ENCODE peak calls at places on chromosome 9, in ten cellular contexts. T is fibroblast of gingiva; P is activated naive CD4-positive, alpha-beta T cell treated with anti-CD3 and anti-CD28 coated beads, Interleukin-2, amount 50 U/mL, for 72 hours; E is stimulated activated CD8-positive, alpha-beta memory T cell treated with anti-CD3 and anti-CD28 coated beads, Interleukin-12 subunit alpha, Interleukin-12 subunit beta, amount 100 ng/mL, for 1 hour; X is body of pancreas; Y is fibroblast of lung; C is right atrium auricular region; U is effector CD4-positive, alpha-beta T cell; Q is IMR-90; Z is NCI-H774. H is an unnamed sample.

GRCh38 chr9:94869415-94869838 is 142.9 kb downstream of the AOPEP start:
- DNase-seq in T (no peak), P (no peak), E (no peak), X (no peak), Y (peak), C (no peak), U (no peak), Q (peak), Z (no peak), H (no peak)

GRCh38 chr9:27784999-27785713 is 211.9 kb upstream of the C9orf72 start:
- DNase-seq in T (no peak), P (peak), E (no peak), X (no peak), Y (peak), C (no peak), U (no peak), Q (no peak), Z (no peak), H (no peak)

GRCh38 chr9:93072383-93072795 is 13.9 kb downstream of the SUSD3 start:
- DNase-seq in T (peak), P (no peak), E (no peak), X (no peak), Y (peak), C (no peak), U (no peak), Q (peak), Z (no peak), H (no peak)

GRCh38 chr9:1962588-1963134 is 52.5 kb upstream of the SMARCA2 start:
- DNase-seq in T (no peak), P (no peak), E (no peak), X (no peak), Y (no peak), C (no peak), U (no peak), Q (no peak), Z (no peak), H (no peak)

GRCh38 chr9:92983984-92984589 is 36.8 kb downstream of the FGD3 start:
- DNase-seq in T (no peak), P (no peak), E (no peak), X (no peak), Y (no peak), C (no peak), U (no peak), Q (peak), Z (no peak), H (no peak)

GRCh38 chr9:133546287-133546680 is 11.8 kb downstream of the ADAMTSL2 start:
- DNase-seq in T (no peak), P (no peak), E (no peak), X (no peak), Y (no peak), C (no peak), U (no peak), Q (no peak), Z (no peak), H (no peak)

GRCh38 chr9:126203313-126203712 is 123.3 kb upstream of the MVB12B start:
- DNase-seq in T (no peak), P (no peak), E (no peak), X (no peak), Y (no peak), C (no peak), U (no peak), Q (no peak), Z (no peak), H (no peak)

GRCh38 chr9:121383715-121384114 is 13.7 kb upstream of the STOM start:
- DNase-seq in T (peak), P (no peak), E (no peak), X (no peak), Y (no peak), C (no peak), U (no peak), Q (no peak), Z (no peak), H (no peak)

GRCh38 chr9:99556998-99557397 is 264.7 kb upstream of the NR4A3 start:
- DNase-seq in T (no peak), P (no peak), E (no peak), X (no peak), Y (no peak), C (no peak), U (no peak), Q (no peak), Z (no peak), H (no peak)